ENCODE peak calls at places on chromosomes 12 and 14, in eight cellular contexts. One of them, this sample, is unnamed.

GRCh38 chr12:132359551-132359950 is 30.2 kb upstream of the GALNT9 start:
- DNase-seq in progenitor cell of endocrine pancreas: no peak
- DNase-seq in HFFc6: no peak
- DNase-seq in T-helper 17 cell: no peak
- DNase-seq in nucleus accumbens: no peak
- DNase-seq in effector CD4-positive, alpha-beta T cell: no peak
- DNase-seq in endothelial cell: no peak
- DNase-seq in stimulated activated naive CD4-positive, alpha-beta T cell: no peak
- DNase-seq in this sample: no peak

GRCh38 chr12:72209096-72209495 is 63.1 kb upstream of the TRHDE start:
- DNase-seq in T-helper 17 cell: no peak
- DNase-seq in nucleus accumbens: no peak
- DNase-seq in endothelial cell: no peak
- DNase-seq in effector CD4-positive, alpha-beta T cell: no peak
- DNase-seq in stimulated activated naive CD4-positive, alpha-beta T cell: no peak
- DNase-seq in HFFc6: no peak
- DNase-seq in progenitor cell of endocrine pancreas: no peak
- DNase-seq in this sample: no peak

GRCh38 chr14:22491683-22492483 is 97.1 kb downstream of the DAD1 start:
- DNase-seq in nucleus accumbens: no peak
- DNase-seq in endothelial cell: no peak
- DNase-seq in HFFc6: no peak
- DNase-seq in T-helper 17 cell: no peak
- DNase-seq in effector CD4-positive, alpha-beta T cell: peak; percentile 31
- DNase-seq in progenitor cell of endocrine pancreas: no peak
- DNase-seq in stimulated activated naive CD4-positive, alpha-beta T cell: peak; percentile 32
- DNase-seq in this sample: no peak

GRCh38 chr12:64670039-64670438 is 59.7 kb downstream of the RASSF3 start:
- DNase-seq in progenitor cell of endocrine pancreas: no peak
- DNase-seq in endothelial cell: no peak
- DNase-seq in nucleus accumbens: no peak
- DNase-seq in stimulated activated naive CD4-positive, alpha-beta T cell: no peak
- DNase-seq in HFFc6: no peak
- DNase-seq in effector CD4-positive, alpha-beta T cell: no peak
- DNase-seq in T-helper 17 cell: no peak
- DNase-seq in this sample: no peak

GRCh38 chr12:122984612-122985358 is 4.3 kb downstream of the ARL6IP4 start:
- DNase-seq in endothelial cell: no peak
- DNase-seq in nucleus accumbens: no peak
- DNase-seq in progenitor cell of endocrine pancreas: no peak
- DNase-seq in HFFc6: no peak
- DNase-seq in T-helper 17 cell: no peak
- DNase-seq in effector CD4-positive, alpha-beta T cell: no peak
- DNase-seq in stimulated activated naive CD4-positive, alpha-beta T cell: no peak
- DNase-seq in this sample: no peak

GRCh38 chr14:104472073-104472472 is 107.5 kb upstream of the C14orf180 start:
- DNase-seq in nucleus accumbens: no peak
- DNase-seq in stimulated activated naive CD4-positive, alpha-beta T cell: no peak
- DNase-seq in effector CD4-positive, alpha-beta T cell: no peak
- DNase-seq in endothelial cell: no peak
- DNase-seq in HFFc6: no peak
- DNase-seq in T-helper 17 cell: no peak
- DNase-seq in progenitor cell of endocrine pancreas: no peak
- DNase-seq in this sample: no peak

GRCh38 chr12:46136239-46136638 is 132.6 kb downstream of the SLC38A1 start:
- DNase-seq in stimulated activated naive CD4-positive, alpha-beta T cell: no peak
- DNase-seq in T-helper 17 cell: no peak
- DNase-seq in HFFc6: no peak
- DNase-seq in effector CD4-positive, alpha-beta T cell: no peak
- DNase-seq in endothelial cell: no peak
- DNase-seq in progenitor cell of endocrine pancreas: no peak
- DNase-seq in nucleus accumbens: no peak
- DNase-seq in this sample: peak; percentile 11

GRCh38 chr14:85195872-85196477 is 334.0 kb upstream of the FLRT2 start:
- DNase-seq in stimulated activated naive CD4-positive, alpha-beta T cell: no peak
- DNase-seq in effector CD4-positive, alpha-beta T cell: no peak
- DNase-seq in progenitor cell of endocrine pancreas: no peak
- DNase-seq in endothelial cell: no peak
- DNase-seq in nucleus accumbens: no peak
- DNase-seq in T-helper 17 cell: no peak
- DNase-seq in HFFc6: no peak
- DNase-seq in this sample: no peak

GRCh38 chr14:64225156-64225757 is 68.9 kb downstream of the ESR2 start:
- DNase-seq in progenitor cell of endocrine pancreas: no peak
- DNase-seq in stimulated activated naive CD4-positive, alpha-beta T cell: no peak
- DNase-seq in endothelial cell: no peak
- DNase-seq in effector CD4-positive, alpha-beta T cell: no peak
- DNase-seq in T-helper 17 cell: no peak
- DNase-seq in nucleus accumbens: no peak
- DNase-seq in HFFc6: no peak
- DNase-seq in this sample: no peak

GRCh38 chr14:69316449-69317391 is 56.8 kb downstream of the GALNT16 start:
- DNase-seq in stimulated activated naive CD4-positive, alpha-beta T cell: no peak
- DNase-seq in effector CD4-positive, alpha-beta T cell: no peak
- DNase-seq in progenitor cell of endocrine pancreas: no peak
- DNase-seq in endothelial cell: no peak
- DNase-seq in nucleus accumbens: no peak
- DNase-seq in HFFc6: peak; percentile 95
- DNase-seq in T-helper 17 cell: no peak
- DNase-seq in this sample: no peak